ENCODE peak calls at places on chromosomes 7 and 10, in ten cellular contexts. One of them, this sample, is unnamed.

GRCh38 chr10:50883624-50884023 is 1.8 kb downstream of the A1CF start:
- DNase-seq in esophagus muscularis mucosa: no peak
- DNase-seq in breast epithelium: no peak
- DNase-seq in HL-60: no peak
- DNase-seq in SK-N-SH: no peak
- DNase-seq in prostate gland: no peak
- DNase-seq in SK-N-MC: no peak
- DNase-seq in endothelial cell of umbilical vein: no peak
- DNase-seq in sigmoid colon: no peak
- DNase-seq in HCT116: no peak
- DNase-seq in this sample: no peak

GRCh38 chr7:95157381-95157780 is 167.0 kb downstream of the PON1 start:
- DNase-seq in esophagus muscularis mucosa: no peak
- DNase-seq in breast epithelium: no peak
- DNase-seq in HL-60: no peak
- DNase-seq in SK-N-SH: peak
- DNase-seq in prostate gland: no peak
- DNase-seq in SK-N-MC: no peak
- DNase-seq in endothelial cell of umbilical vein: no peak
- DNase-seq in sigmoid colon: no peak
- DNase-seq in HCT116: no peak
- DNase-seq in this sample: no peak

GRCh38 chr10:28788767-28789166 is 111.4 kb downstream of the BAMBI start:
- DNase-seq in esophagus muscularis mucosa: no peak
- DNase-seq in breast epithelium: no peak
- DNase-seq in HL-60: no peak
- DNase-seq in SK-N-SH: no peak
- DNase-seq in prostate gland: no peak
- DNase-seq in SK-N-MC: no peak
- DNase-seq in endothelial cell of umbilical vein: no peak
- DNase-seq in sigmoid colon: no peak
- DNase-seq in HCT116: no peak
- DNase-seq in this sample: no peak

GRCh38 chr10:113301342-113301984 is 251.4 kb upstream of the HABP2 start:
- DNase-seq in esophagus muscularis mucosa: no peak
- DNase-seq in breast epithelium: no peak
- DNase-seq in HL-60: no peak
- DNase-seq in SK-N-SH: no peak
- DNase-seq in prostate gland: no peak
- DNase-seq in SK-N-MC: no peak
- DNase-seq in endothelial cell of umbilical vein: no peak
- DNase-seq in sigmoid colon: no peak
- DNase-seq in HCT116: no peak
- DNase-seq in this sample: no peak

GRCh38 chr10:14560274-14560673 is 214.4 kb downstream of the FAM107B start:
- DNase-seq in esophagus muscularis mucosa: no peak
- DNase-seq in breast epithelium: no peak
- DNase-seq in HL-60: peak
- DNase-seq in SK-N-SH: no peak
- DNase-seq in prostate gland: no peak
- DNase-seq in SK-N-MC: no peak
- DNase-seq in endothelial cell of umbilical vein: peak
- DNase-seq in sigmoid colon: no peak
- DNase-seq in HCT116: peak
- DNase-seq in this sample: peak

GRCh38 chr10:103618575-103619423 is 125.3 kb downstream of the NEURL1 start:
- DNase-seq in esophagus muscularis mucosa: no peak
- DNase-seq in breast epithelium: no peak
- DNase-seq in HL-60: no peak
- DNase-seq in SK-N-SH: peak
- DNase-seq in prostate gland: no peak
- DNase-seq in SK-N-MC: no peak
- DNase-seq in endothelial cell of umbilical vein: no peak
- DNase-seq in sigmoid colon: peak
- DNase-seq in HCT116: no peak
- DNase-seq in this sample: peak

GRCh38 chr7:33686001-33686591 is 219.2 kb upstream of the BMPER start:
- DNase-seq in esophagus muscularis mucosa: no peak
- DNase-seq in breast epithelium: no peak
- DNase-seq in HL-60: no peak
- DNase-seq in SK-N-SH: peak
- DNase-seq in prostate gland: no peak
- DNase-seq in SK-N-MC: no peak
- DNase-seq in endothelial cell of umbilical vein: no peak
- DNase-seq in sigmoid colon: no peak
- DNase-seq in HCT116: no peak
- DNase-seq in this sample: no peak

GRCh38 chr7:102286237-102287081 is at the start of gene SH2B2:
- DNase-seq in esophagus muscularis mucosa: no peak
- DNase-seq in breast epithelium: peak
- DNase-seq in HL-60: no peak
- DNase-seq in SK-N-SH: peak
- DNase-seq in prostate gland: peak
- DNase-seq in SK-N-MC: peak
- DNase-seq in endothelial cell of umbilical vein: peak
- DNase-seq in sigmoid colon: peak
- DNase-seq in HCT116: no peak
- DNase-seq in this sample: peak

DNA sequence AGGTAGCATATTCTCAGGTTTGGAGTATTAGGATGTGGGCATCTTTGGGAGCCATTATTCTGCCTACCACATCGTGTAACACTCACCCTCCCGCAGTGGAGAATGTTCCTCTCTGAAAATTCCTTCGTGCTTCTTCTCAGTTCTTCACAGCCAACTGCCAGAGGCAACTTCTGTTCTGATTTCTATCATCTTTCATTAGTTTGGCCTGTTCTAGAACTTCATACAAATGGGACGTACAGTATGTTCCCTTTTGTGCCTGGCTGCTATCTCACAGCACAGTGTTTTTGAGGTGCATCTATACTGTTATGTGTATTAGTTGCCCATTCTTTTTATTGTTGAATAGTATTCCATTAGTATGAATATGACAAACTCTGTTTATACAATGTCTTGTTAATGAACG is 8.9 kb upstream of the SLC26A3 start:
- DNase-seq in esophagus muscularis mucosa: no peak
- DNase-seq in breast epithelium: peak
- DNase-seq in HL-60: no peak
- DNase-seq in SK-N-SH: no peak
- DNase-seq in prostate gland: peak
- DNase-seq in SK-N-MC: no peak
- DNase-seq in endothelial cell of umbilical vein: no peak
- DNase-seq in sigmoid colon: peak
- DNase-seq in HCT116: no peak
- DNase-seq in this sample: no peak
- TF ChIP-seq POLR2AphosphoS5 in esophagus muscularis mucosa: peak
- TF ChIP-seq POLR2AphosphoS5 in breast epithelium: no peak
- TF ChIP-seq POLR2AphosphoS5 in HL-60: no peak
- TF ChIP-seq POLR2AphosphoS5 in SK-N-SH: no peak
- TF ChIP-seq POLR2AphosphoS5 in prostate gland: peak
- TF ChIP-seq POLR2AphosphoS5 in SK-N-MC: no peak
- TF ChIP-seq POLR2AphosphoS5 in endothelial cell of umbilical vein: no peak
- TF ChIP-seq POLR2AphosphoS5 in sigmoid colon: peak
- TF ChIP-seq POLR2AphosphoS5 in HCT116: no peak
- TF ChIP-seq POLR2AphosphoS5 in this sample: no peak

GRCh38 chr10:97320480-97321031 is 1.5 kb downstream of the FRAT1 start:
- DNase-seq in esophagus muscularis mucosa: no peak
- DNase-seq in breast epithelium: no peak
- DNase-seq in HL-60: no peak
- DNase-seq in SK-N-SH: peak
- DNase-seq in prostate gland: no peak
- DNase-seq in SK-N-MC: no peak
- DNase-seq in endothelial cell of umbilical vein: no peak
- DNase-seq in sigmoid colon: no peak
- DNase-seq in HCT116: no peak
- DNase-seq in this sample: peak
- H3K4me3 ChIP-seq in esophagus muscularis mucosa: peak
- H3K4me3 ChIP-seq in breast epithelium: peak
- H3K4me3 ChIP-seq in HL-60: peak
- H3K4me3 ChIP-seq in SK-N-SH: peak
- H3K4me3 ChIP-seq in prostate gland: peak
- H3K4me3 ChIP-seq in SK-N-MC: no peak
- H3K4me3 ChIP-seq in endothelial cell of umbilical vein: no peak
- H3K4me3 ChIP-seq in sigmoid colon: peak
- H3K4me3 ChIP-seq in HCT116: no peak
- H3K4me3 ChIP-seq in this sample: peak

DNA sequence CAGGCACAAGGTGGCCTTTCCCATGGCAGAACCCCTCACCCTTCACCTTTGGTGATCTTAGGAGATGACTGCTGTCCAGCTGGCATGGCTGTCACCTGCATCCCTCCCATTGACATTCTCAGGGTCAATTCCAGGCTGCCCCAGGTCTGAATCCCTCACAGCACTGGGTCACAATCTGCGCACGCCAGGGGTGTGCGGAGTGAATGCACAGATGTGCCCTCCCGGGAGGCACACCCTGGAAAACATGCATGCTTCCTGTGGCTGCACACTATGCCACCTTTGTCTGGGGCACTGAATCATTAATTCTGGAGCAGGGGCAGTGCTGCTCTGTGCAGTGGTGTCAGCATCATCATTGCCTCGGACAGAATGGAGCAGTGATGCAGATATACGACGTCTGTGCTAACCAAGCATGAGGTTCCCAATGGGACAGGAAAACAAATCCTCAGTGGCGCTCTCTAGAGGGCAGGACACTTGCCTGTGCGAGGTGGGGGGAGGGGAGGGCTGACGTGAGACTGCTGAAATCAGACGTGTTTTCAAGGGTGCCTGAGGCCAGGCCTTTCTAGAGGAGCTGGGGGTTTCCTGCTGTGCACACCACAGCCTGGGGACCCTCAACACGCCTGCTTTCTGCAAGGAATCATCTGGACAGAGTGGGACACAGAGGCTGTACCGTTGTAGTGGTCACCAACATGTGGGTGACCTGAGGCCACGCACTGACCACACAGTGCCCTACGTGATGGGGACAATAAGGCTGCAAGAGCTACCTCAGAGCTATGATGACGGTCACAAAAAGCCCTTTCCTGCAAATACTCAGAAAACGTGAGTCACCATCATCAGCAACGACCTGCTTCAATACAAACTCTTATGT is 77.9 kb downstream of the HIPK2 start:
- DNase-seq in esophagus muscularis mucosa: no peak
- DNase-seq in breast epithelium: no peak
- DNase-seq in HL-60: no peak
- DNase-seq in SK-N-SH: no peak
- DNase-seq in prostate gland: no peak
- DNase-seq in SK-N-MC: no peak
- DNase-seq in endothelial cell of umbilical vein: no peak
- DNase-seq in sigmoid colon: no peak
- DNase-seq in HCT116: no peak
- DNase-seq in this sample: peak
- TF ChIP-seq POLR2AphosphoS5 in esophagus muscularis mucosa: no peak
- TF ChIP-seq POLR2AphosphoS5 in breast epithelium: no peak
- TF ChIP-seq POLR2AphosphoS5 in HL-60: no peak
- TF ChIP-seq POLR2AphosphoS5 in SK-N-SH: no peak
- TF ChIP-seq POLR2AphosphoS5 in prostate gland: no peak
- TF ChIP-seq POLR2AphosphoS5 in SK-N-MC: no peak
- TF ChIP-seq POLR2AphosphoS5 in endothelial cell of umbilical vein: no peak
- TF ChIP-seq POLR2AphosphoS5 in sigmoid colon: no peak
- TF ChIP-seq POLR2AphosphoS5 in HCT116: no peak
- TF ChIP-seq POLR2AphosphoS5 in this sample: no peak

GRCh38 chr7:113904521-113904920 is 14.3 kb downstream of the PPP1R3A start:
- DNase-seq in esophagus muscularis mucosa: no peak
- DNase-seq in breast epithelium: no peak
- DNase-seq in HL-60: no peak
- DNase-seq in SK-N-SH: no peak
- DNase-seq in prostate gland: no peak
- DNase-seq in SK-N-MC: no peak
- DNase-seq in endothelial cell of umbilical vein: no peak
- DNase-seq in sigmoid colon: no peak
- DNase-seq in HCT116: no peak
- DNase-seq in this sample: no peak

GRCh38 chr7:113912881-113913280 is 5.9 kb downstream of the PPP1R3A start:
- DNase-seq in esophagus muscularis mucosa: no peak
- DNase-seq in breast epithelium: no peak
- DNase-seq in HL-60: no peak
- DNase-seq in SK-N-SH: no peak
- DNase-seq in prostate gland: no peak
- DNase-seq in SK-N-MC: no peak
- DNase-seq in endothelial cell of umbilical vein: no peak
- DNase-seq in sigmoid colon: no peak
- DNase-seq in HCT116: no peak
- DNase-seq in this sample: no peak

GRCh38 chr7:113907617-113908016 is 11.2 kb downstream of the PPP1R3A start:
- DNase-seq in esophagus muscularis mucosa: no peak
- DNase-seq in breast epithelium: no peak
- DNase-seq in HL-60: no peak
- DNase-seq in SK-N-SH: no peak
- DNase-seq in prostate gland: no peak
- DNase-seq in SK-N-MC: no peak
- DNase-seq in endothelial cell of umbilical vein: no peak
- DNase-seq in sigmoid colon: no peak
- DNase-seq in HCT116: no peak
- DNase-seq in this sample: no peak
- H3K4me3 ChIP-seq in esophagus muscularis mucosa: no peak
- H3K4me3 ChIP-seq in breast epithelium: no peak
- H3K4me3 ChIP-seq in HL-60: no peak
- H3K4me3 ChIP-seq in SK-N-SH: no peak
- H3K4me3 ChIP-seq in prostate gland: no peak
- H3K4me3 ChIP-seq in SK-N-MC: no peak
- H3K4me3 ChIP-seq in endothelial cell of umbilical vein: no peak
- H3K4me3 ChIP-seq in sigmoid colon: no peak
- H3K4me3 ChIP-seq in HCT116: no peak
- H3K4me3 ChIP-seq in this sample: no peak